ENCODE peak calls at places on chromosomes 16 and 17, in four cellular contexts. R is GM23338, U is transverse colon, S is prostate gland. G is an unnamed sample.

GRCh38 chr16:30748634-30749445 is 615 bp downstream of the PHKG2 start:
- DNase-seq in U (peak), R (peak), S (no peak), G (no peak)

GRCh38 chr17:19948100-19948943 is 29.3 kb downstream of the AKAP10 start:
- DNase-seq in R (no peak), S (peak), U (no peak), G (no peak)

GRCh38 chr17:72419866-72420774 is 299.3 kb downstream of the SOX9 start:
- DNase-seq in U (peak), S (peak), R (no peak), G (no peak)

GRCh38 chr17:65023791-65024190 is 32.7 kb downstream of the GNA13 start:
- DNase-seq in R (no peak), U (no peak), S (no peak), G (no peak)

GRCh38 chr16:4353675-4354074 is 2.6 kb upstream of the PAM16 start:
- DNase-seq in R (no peak), U (no peak), S (no peak), G (no peak)

GRCh38 chr16:48687421-48688038 is 77.5 kb upstream of the N4BP1 start:
- DNase-seq in R (peak), S (peak), U (peak), G (no peak)

GRCh38 chr17:39212200-39212810 is 12.2 kb downstream of the RPL19 start:
- DNase-seq in R (no peak), U (no peak), S (no peak), G (no peak)

GRCh38 chr17:7020894-7021664 is 1.8 kb upstream of the BCL6B start:
- DNase-seq in U (no peak), S (no peak), R (no peak), G (no peak)

GRCh38 chr17:75067856-75068255 is 19.9 kb upstream of the SLC16A5 start:
- DNase-seq in S (no peak), R (no peak), U (no peak), G (no peak)

GRCh38 chr17:37134050-37134449 is 185.3 kb downstream of the AATF start:
- DNase-seq in R (no peak), S (no peak), U (no peak), G (no peak)

GRCh38 chr16:80563066-80563465 is 22.3 kb downstream of the DYNLRB2 start:
- DNase-seq in S (no peak), U (no peak), R (no peak), G (no peak)

GRCh38 chr17:79892457-79893236 is 53.4 kb upstream of the CBX4 start:
- DNase-seq in R (no peak), U (peak), S (peak), G (peak)

GRCh38 chr16:15757630-15758251 is 99.1 kb downstream of the MYH11 start:
- DNase-seq in R (peak), S (no peak), U (no peak), G (no peak)

GRCh38 chr16:10126686-10127085 is 55.5 kb downstream of the GRIN2A start:
- DNase-seq in U (no peak), R (no peak), S (no peak), G (no peak)

GRCh38 chr17:64236827-64237403 is 26.1 kb downstream of the TEX2 start:
- DNase-seq in R (peak), S (no peak), U (no peak), G (no peak)

GRCh38 chr16:75226550-75227360 is 8.0 kb downstream of the CTRB1 start:
- DNase-seq in S (no peak), R (peak), U (no peak), G (no peak)

GRCh38 chr16:24609740-24610420 is 70.5 kb downstream of the RBBP6 start:
- DNase-seq in S (peak), R (peak), U (peak), G (peak)

GRCh38 chr16:67884684-67885083 is at the start of gene NRN1L:
- DNase-seq in S (peak), U (peak), R (peak), G (peak)

GRCh38 chr16:85910073-85910853 is 11.3 kb downstream of the IRF8 start:
- DNase-seq in U (no peak), R (no peak), S (no peak), G (no peak)

GRCh38 chr16:16083421-16084156 is 134.2 kb downstream of the ABCC1 start:
- DNase-seq in R (no peak), U (no peak), S (no peak), G (no peak)

GRCh38 chr16:87636050-87636684 is 33.9 kb downstream of the JPH3 start:
- DNase-seq in U (peak), S (peak), R (peak), G (peak)

GRCh38 chr16:66199189-66199588 is 167.3 kb upstream of the CDH5 start:
- DNase-seq in S (no peak), R (no peak), U (no peak), G (no peak)

GRCh38 chr16:53159781-53160436 is 105.1 kb downstream of the CHD9 start:
- DNase-seq in R (peak), S (no peak), U (no peak), G (no peak)

GRCh38 chr16:7964717-7965116 is 625.6 kb downstream of the TMEM114 start:
- DNase-seq in S (no peak), R (no peak), U (no peak), G (no peak)

GRCh38 chr17:71779482-71779881 is 341.3 kb upstream of the SOX9 start:
- DNase-seq in R (no peak), U (no peak), S (no peak), G (no peak)

GRCh38 chr17:61884864-61885263 is 21.5 kb upstream of the BRIP1 start:
- DNase-seq in U (no peak), S (no peak), R (no peak), G (no peak)

GRCh38 chr17:68455756-68456528 is 1.4 kb downstream of the WIPI1 start:
- DNase-seq in U (peak), S (peak), R (no peak), G (peak)

GRCh38 chr17:4833941-4834501 is 881 bp downstream of the MINK1 start:
- DNase-seq in R (peak), S (no peak), U (peak), G (no peak)

GRCh38 chr17:27905524-27906237 is 12.5 kb upstream of the LYRM9 start:
- DNase-seq in R (no peak), U (no peak), S (no peak), G (no peak)

GRCh38 chr17:77495575-77495974 is 354.8 kb downstream of the SEC14L1 start:
- DNase-seq in S (no peak), R (no peak), U (peak), G (no peak)

GRCh38 chr17:79899584-79899983 is 60.3 kb upstream of the CBX4 start:
- DNase-seq in U (no peak), R (no peak), S (no peak), G (no peak)

GRCh38 chr16:12729448-12729847 is 74.2 kb downstream of the CPPED1 start:
- DNase-seq in U (no peak), R (no peak), S (no peak), G (no peak)

GRCh38 chr16:8138666-8139065 is 451.6 kb downstream of the TMEM114 start:
- DNase-seq in S (no peak), U (no peak), R (no peak), G (no peak)

GRCh38 chr17:16987830-16988601 is 16.1 kb upstream of the TNFRSF13B start:
- DNase-seq in S (no peak), U (peak), R (peak), G (peak)

GRCh38 chr17:12851901-12852435 is 62.7 kb downstream of the ARHGAP44 start:
- DNase-seq in U (no peak), R (no peak), S (no peak), G (no peak)

GRCh38 chr17:12627177-12627629 is 38.5 kb upstream of the MYOCD start:
- DNase-seq in R (no peak), U (no peak), S (peak), G (no peak)

GRCh38 chr17:41415411-41415810 is 9.0 kb downstream of the KRT37 start:
- DNase-seq in S (no peak), R (no peak), U (no peak), G (no peak)

GRCh38 chr17:42493324-42493723 is 34.6 kb downstream of the ATP6V0A1 start:
- DNase-seq in S (no peak), U (no peak), R (no peak), G (no peak)
- TF ChIP-seq POLR2AphosphoS5 in S (no peak), U (no peak), R (no peak), G (no peak)

GRCh38 chr17:3558603-3559269 is 1.1 kb upstream of the TRPV3 start:
- DNase-seq in R (no peak), S (no peak), U (peak), G (no peak)
- H3K4me3 ChIP-seq in R (no peak), S (no peak), U (no peak), G (no peak)

DNA sequence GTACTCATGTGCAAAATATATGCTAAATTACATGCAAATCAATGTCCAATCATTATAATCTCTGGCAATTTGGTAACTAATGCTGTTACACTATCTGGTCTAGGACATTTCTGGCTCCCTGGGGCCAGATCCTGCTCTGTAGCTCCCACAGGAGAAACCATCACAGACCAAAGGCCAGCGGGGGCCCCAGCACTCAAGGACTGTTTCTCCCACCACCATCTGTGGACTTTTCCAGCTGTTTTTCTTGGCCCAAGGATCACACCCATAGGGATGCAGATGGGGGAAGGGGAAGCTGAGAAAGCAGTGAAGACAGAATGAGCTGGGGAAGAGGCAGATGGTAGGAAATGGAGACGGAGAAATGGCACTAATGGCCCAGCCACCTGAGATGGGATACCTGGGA is at the start of gene HIGD1B:
- DNase-seq in U (no peak), R (no peak), S (no peak), G (no peak)
- TF ChIP-seq POLR2AphosphoS5 in U (no peak), R (no peak), S (no peak), G (no peak)

GRCh38 chr16:57883953-57884654 is 81.8 kb upstream of the KIFC3 start:
- DNase-seq in R (peak), S (no peak), U (no peak), G (no peak)
- H3K4me3 ChIP-seq in R (peak), S (no peak), U (no peak), G (no peak)

GRCh38 chr17:9230346-9230745 is 209.0 kb downstream of the NTN1 start:
- DNase-seq in S (no peak), R (no peak), U (no peak), G (no peak)

GRCh38 chr17:9229826-9230201 is 208.5 kb downstream of the NTN1 start:
- DNase-seq in U (no peak), R (no peak), S (no peak), G (no peak)

GRCh38 chr17:9227819-9228407 is 206.6 kb downstream of the NTN1 start:
- DNase-seq in S (no peak), U (no peak), R (no peak), G (no peak)

GRCh38 chr17:9229160-9229825 is 208.0 kb downstream of the NTN1 start:
- DNase-seq in S (no peak), R (no peak), U (no peak), G (no peak)

GRCh38 chr17:9228408-9229159 is 207.3 kb downstream of the NTN1 start:
- DNase-seq in R (no peak), S (no peak), U (no peak), G (no peak)
- TF ChIP-seq POLR2AphosphoS5 in R (no peak), S (peak), U (peak), G (peak)

GRCh38 chr16:73093146-73094144 is 45.5 kb upstream of the ZFHX3 start:
- DNase-seq in U (no peak), S (no peak), R (no peak), G (no peak)
- H3K4me3 ChIP-seq in U (no peak), S (no peak), R (no peak), G (no peak)

DNA sequence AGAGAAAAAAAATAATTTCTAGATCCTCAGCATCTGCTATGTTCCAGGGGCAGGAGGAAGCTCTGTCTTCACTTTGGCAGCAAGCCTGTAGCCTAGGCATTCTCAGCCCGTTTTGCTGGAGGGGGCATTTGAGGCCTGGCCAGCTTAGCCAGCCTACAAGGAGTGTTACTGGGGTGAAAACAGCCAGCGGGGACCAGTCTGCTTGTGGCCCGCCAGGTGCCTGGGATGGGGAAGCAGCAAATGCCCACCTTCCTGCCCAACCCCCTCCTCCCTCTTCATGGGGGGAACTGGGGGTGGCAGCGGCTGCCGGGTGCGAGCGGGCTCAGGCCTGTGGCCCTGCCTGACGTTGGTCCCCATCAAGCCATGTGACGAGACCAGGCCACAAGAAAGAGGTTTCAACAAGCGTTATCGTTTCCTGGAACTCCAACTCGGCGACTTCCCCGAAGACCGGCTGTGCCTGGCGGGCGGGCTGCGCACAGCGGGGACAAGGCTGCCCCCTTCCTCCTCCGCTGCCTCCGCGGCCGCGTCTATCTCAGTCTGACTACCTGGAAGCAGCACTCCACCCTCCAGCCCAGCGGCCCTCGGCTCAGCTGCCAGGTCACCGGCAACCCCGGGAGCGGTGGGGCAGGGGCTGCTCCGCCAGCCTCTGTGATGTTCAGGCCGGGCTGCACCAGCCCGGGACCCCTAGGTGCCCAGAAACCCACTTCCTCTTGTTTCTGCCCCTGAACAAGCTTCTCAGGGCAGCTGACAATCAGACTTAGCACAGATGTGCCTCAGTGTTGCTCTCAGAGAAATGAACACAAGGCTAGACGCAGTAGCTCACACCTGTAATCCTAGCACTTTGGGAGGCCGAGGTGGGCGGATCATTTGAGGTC is 22.9 kb downstream of the SOCS1 start:
- DNase-seq in U (peak), S (no peak), R (peak), G (no peak)
- TF ChIP-seq POLR2AphosphoS5 in U (peak), S (peak), R (no peak), G (peak)

DNA sequence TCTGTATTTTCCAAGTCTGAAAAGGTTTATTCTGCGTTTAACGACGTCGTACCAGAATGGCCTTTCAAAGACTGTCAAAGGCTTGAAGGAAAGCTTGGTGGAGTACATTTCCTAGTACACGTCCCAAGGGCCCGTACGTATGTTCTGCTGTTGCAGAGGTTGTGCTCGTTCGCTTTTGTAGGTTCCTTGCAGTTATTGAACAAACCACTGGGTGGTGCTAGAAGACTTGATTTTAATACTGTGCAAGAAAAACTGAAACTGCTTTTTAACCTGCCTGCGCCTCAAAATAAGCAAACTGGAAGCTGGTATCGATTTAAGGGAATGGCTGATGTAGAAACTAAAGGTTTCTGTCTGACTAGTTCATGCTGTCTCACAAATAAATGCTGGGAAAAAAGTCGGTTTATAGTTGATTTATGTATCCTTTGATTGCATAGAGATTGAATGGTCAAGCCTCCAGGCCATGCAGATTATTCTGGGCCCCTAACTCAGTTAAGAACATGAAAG is 54.6 kb downstream of the USP10 start:
- DNase-seq in R (peak), U (peak), S (peak), G (peak)
- H3K4me3 ChIP-seq in R (no peak), U (no peak), S (no peak), G (no peak)

GRCh38 chr17:78645421-78646295 is 68.5 kb upstream of the DNAH17 start:
- DNase-seq in U (peak), S (no peak), R (peak), G (no peak)
- TF ChIP-seq POLR2AphosphoS5 in U (peak), S (peak), R (no peak), G (peak)